ENCODE peak calls at places on chromosomes 11 and 22, in ten cellular contexts. One of them, this sample, is unnamed.

GRCh38 chr22:31394326-31394725 is 5.1 kb upstream of the DRG1 start:
- DNase-seq in stomach: no peak
- DNase-seq in transverse colon: no peak
- DNase-seq in adrenal gland: no peak
- DNase-seq in left lung: no peak
- DNase-seq in left ventricle myocardium inferior: no peak
- DNase-seq in AG10803: peak
- DNase-seq in cardiac muscle cell: no peak
- DNase-seq in upper lobe of right lung: no peak
- DNase-seq in fibroblast of pulmonary artery: no peak
- DNase-seq in this sample: no peak

GRCh38 chr11:8034604-8035224 is 46.3 kb upstream of the TUB start:
- DNase-seq in stomach: no peak
- DNase-seq in transverse colon: no peak
- DNase-seq in adrenal gland: no peak
- DNase-seq in left lung: no peak
- DNase-seq in left ventricle myocardium inferior: no peak
- DNase-seq in AG10803: no peak
- DNase-seq in cardiac muscle cell: no peak
- DNase-seq in upper lobe of right lung: no peak
- DNase-seq in fibroblast of pulmonary artery: no peak
- DNase-seq in this sample: no peak

GRCh38 chr11:76007179-76007578 is 192.2 kb downstream of the UVRAG start:
- DNase-seq in stomach: no peak
- DNase-seq in transverse colon: no peak
- DNase-seq in adrenal gland: no peak
- DNase-seq in left lung: no peak
- DNase-seq in left ventricle myocardium inferior: no peak
- DNase-seq in AG10803: no peak
- DNase-seq in cardiac muscle cell: no peak
- DNase-seq in upper lobe of right lung: no peak
- DNase-seq in fibroblast of pulmonary artery: no peak
- DNase-seq in this sample: no peak

GRCh38 chr11:20042025-20042639 is 118.1 kb downstream of the DBX1 start:
- DNase-seq in stomach: no peak
- DNase-seq in transverse colon: no peak
- DNase-seq in adrenal gland: no peak
- DNase-seq in left lung: no peak
- DNase-seq in left ventricle myocardium inferior: no peak
- DNase-seq in AG10803: no peak
- DNase-seq in cardiac muscle cell: no peak
- DNase-seq in upper lobe of right lung: no peak
- DNase-seq in fibroblast of pulmonary artery: no peak
- DNase-seq in this sample: no peak

GRCh38 chr22:40401532-40401931 is 31.1 kb downstream of the SGSM3 start:
- DNase-seq in stomach: no peak
- DNase-seq in transverse colon: no peak
- DNase-seq in adrenal gland: no peak
- DNase-seq in left lung: peak
- DNase-seq in left ventricle myocardium inferior: no peak
- DNase-seq in AG10803: no peak
- DNase-seq in cardiac muscle cell: no peak
- DNase-seq in upper lobe of right lung: no peak
- DNase-seq in fibroblast of pulmonary artery: no peak
- DNase-seq in this sample: peak

GRCh38 chr11:64796047-64796756 is 6.8 kb downstream of the MAP4K2 start:
- DNase-seq in stomach: no peak
- DNase-seq in transverse colon: no peak
- DNase-seq in adrenal gland: no peak
- DNase-seq in left lung: no peak
- DNase-seq in left ventricle myocardium inferior: no peak
- DNase-seq in AG10803: no peak
- DNase-seq in cardiac muscle cell: no peak
- DNase-seq in upper lobe of right lung: peak
- DNase-seq in fibroblast of pulmonary artery: no peak
- DNase-seq in this sample: peak

GRCh38 chr22:36386351-36386899 is 1.3 kb downstream of the MYH9 start:
- DNase-seq in stomach: no peak
- DNase-seq in transverse colon: peak
- DNase-seq in adrenal gland: peak
- DNase-seq in left lung: peak
- DNase-seq in left ventricle myocardium inferior: no peak
- DNase-seq in AG10803: no peak
- DNase-seq in cardiac muscle cell: no peak
- DNase-seq in upper lobe of right lung: peak
- DNase-seq in fibroblast of pulmonary artery: no peak
- DNase-seq in this sample: peak

GRCh38 chr11:87628161-87628560 is 547.1 kb downstream of the RAB38 start:
- DNase-seq in stomach: no peak
- DNase-seq in transverse colon: no peak
- DNase-seq in adrenal gland: no peak
- DNase-seq in left lung: no peak
- DNase-seq in left ventricle myocardium inferior: no peak
- DNase-seq in AG10803: no peak
- DNase-seq in cardiac muscle cell: no peak
- DNase-seq in upper lobe of right lung: no peak
- DNase-seq in fibroblast of pulmonary artery: no peak
- DNase-seq in this sample: no peak

GRCh38 chr11:57460017-57460755 is at the start of gene RTN4RL2:
- DNase-seq in stomach: no peak
- DNase-seq in transverse colon: no peak
- DNase-seq in adrenal gland: peak
- DNase-seq in left lung: peak
- DNase-seq in left ventricle myocardium inferior: peak
- DNase-seq in AG10803: peak
- DNase-seq in cardiac muscle cell: peak
- DNase-seq in upper lobe of right lung: peak
- DNase-seq in fibroblast of pulmonary artery: peak
- DNase-seq in this sample: peak
- TF ChIP-seq CTCF in stomach: no peak
- TF ChIP-seq CTCF in transverse colon: peak
- TF ChIP-seq CTCF in adrenal gland: no peak
- TF ChIP-seq CTCF in left lung: peak
- TF ChIP-seq CTCF in left ventricle myocardium inferior: peak
- TF ChIP-seq CTCF in AG10803: no peak
- TF ChIP-seq CTCF in cardiac muscle cell: no peak
- TF ChIP-seq CTCF in upper lobe of right lung: no peak
- TF ChIP-seq CTCF in fibroblast of pulmonary artery: peak
- TF ChIP-seq CTCF in this sample: peak

GRCh38 chr22:18067548-18068341 is 10.0 kb upstream of the PEX26 start:
- DNase-seq in stomach: no peak
- DNase-seq in transverse colon: no peak
- DNase-seq in adrenal gland: no peak
- DNase-seq in left lung: no peak
- DNase-seq in left ventricle myocardium inferior: no peak
- DNase-seq in AG10803: peak
- DNase-seq in cardiac muscle cell: no peak
- DNase-seq in upper lobe of right lung: peak
- DNase-seq in fibroblast of pulmonary artery: no peak
- DNase-seq in this sample: no peak

GRCh38 chr22:18064636-18065035 is 13.2 kb upstream of the PEX26 start:
- DNase-seq in stomach: no peak
- DNase-seq in transverse colon: no peak
- DNase-seq in adrenal gland: no peak
- DNase-seq in left lung: no peak
- DNase-seq in left ventricle myocardium inferior: no peak
- DNase-seq in AG10803: no peak
- DNase-seq in cardiac muscle cell: no peak
- DNase-seq in upper lobe of right lung: peak
- DNase-seq in fibroblast of pulmonary artery: no peak
- DNase-seq in this sample: no peak

GRCh38 chr22:18067121-18067520 is 10.7 kb upstream of the PEX26 start:
- DNase-seq in stomach: no peak
- DNase-seq in transverse colon: no peak
- DNase-seq in adrenal gland: no peak
- DNase-seq in left lung: no peak
- DNase-seq in left ventricle myocardium inferior: no peak
- DNase-seq in AG10803: no peak
- DNase-seq in cardiac muscle cell: no peak
- DNase-seq in upper lobe of right lung: no peak
- DNase-seq in fibroblast of pulmonary artery: no peak
- DNase-seq in this sample: no peak

GRCh38 chr22:18065256-18065655 is 12.5 kb upstream of the PEX26 start:
- DNase-seq in stomach: no peak
- DNase-seq in transverse colon: no peak
- DNase-seq in adrenal gland: no peak
- DNase-seq in left lung: no peak
- DNase-seq in left ventricle myocardium inferior: no peak
- DNase-seq in AG10803: no peak
- DNase-seq in cardiac muscle cell: no peak
- DNase-seq in upper lobe of right lung: peak
- DNase-seq in fibroblast of pulmonary artery: no peak
- DNase-seq in this sample: no peak

DNA sequence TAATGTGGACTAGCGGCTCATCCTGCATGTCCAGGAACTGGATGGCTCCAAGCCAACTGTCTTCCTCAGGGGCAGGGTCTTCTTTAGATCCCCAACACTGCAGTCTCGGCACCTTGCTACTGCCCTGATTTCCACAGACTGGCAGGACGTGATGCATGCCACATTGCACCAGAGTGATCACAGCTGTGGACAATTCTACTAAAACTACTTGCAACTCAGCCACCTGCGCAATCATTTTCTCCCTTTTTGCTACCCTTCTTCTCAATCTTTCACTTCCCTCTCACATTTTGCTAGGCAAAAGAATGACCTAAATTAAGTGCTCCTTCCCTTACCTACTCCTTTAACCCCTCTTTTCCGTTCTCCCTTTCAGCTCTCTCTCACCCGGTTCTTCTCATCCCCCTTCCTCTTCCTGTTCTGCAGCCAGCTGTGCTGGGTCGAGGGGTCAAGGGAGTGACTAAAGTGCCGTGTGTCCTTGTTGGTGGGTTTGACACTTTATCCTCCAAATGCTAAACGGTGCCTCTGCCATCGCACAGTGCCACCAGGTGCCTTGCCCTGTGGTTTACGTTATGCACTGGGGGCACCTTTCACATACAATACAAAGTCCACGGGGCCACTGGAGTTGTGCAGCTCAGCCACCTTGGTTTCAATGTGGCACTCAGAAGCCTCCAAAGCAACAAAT is 11.5 kb upstream of the PEX26 start:
- DNase-seq in stomach: no peak
- DNase-seq in transverse colon: peak
- DNase-seq in adrenal gland: no peak
- DNase-seq in left lung: no peak
- DNase-seq in left ventricle myocardium inferior: no peak
- DNase-seq in AG10803: peak
- DNase-seq in cardiac muscle cell: no peak
- DNase-seq in upper lobe of right lung: peak
- DNase-seq in fibroblast of pulmonary artery: no peak
- DNase-seq in this sample: no peak
- H3K4me3 ChIP-seq in stomach: no peak
- H3K4me3 ChIP-seq in transverse colon: no peak
- H3K4me3 ChIP-seq in adrenal gland: no peak
- H3K4me3 ChIP-seq in left lung: no peak
- H3K4me3 ChIP-seq in left ventricle myocardium inferior: no peak
- H3K4me3 ChIP-seq in AG10803: no peak
- H3K4me3 ChIP-seq in cardiac muscle cell: no peak
- H3K4me3 ChIP-seq in upper lobe of right lung: no peak
- H3K4me3 ChIP-seq in fibroblast of pulmonary artery: no peak
- H3K4me3 ChIP-seq in this sample: no peak

GRCh38 chr11:12129227-12129626 is 18.8 kb downstream of the MICAL2 start:
- DNase-seq in stomach: no peak
- DNase-seq in transverse colon: no peak
- DNase-seq in adrenal gland: no peak
- DNase-seq in left lung: no peak
- DNase-seq in left ventricle myocardium inferior: no peak
- DNase-seq in AG10803: no peak
- DNase-seq in cardiac muscle cell: no peak
- DNase-seq in upper lobe of right lung: no peak
- DNase-seq in fibroblast of pulmonary artery: no peak
- DNase-seq in this sample: no peak

GRCh38 chr11:12126352-12127019 is 16.1 kb downstream of the MICAL2 start:
- DNase-seq in stomach: no peak
- DNase-seq in transverse colon: no peak
- DNase-seq in adrenal gland: no peak
- DNase-seq in left lung: peak
- DNase-seq in left ventricle myocardium inferior: no peak
- DNase-seq in AG10803: peak
- DNase-seq in cardiac muscle cell: peak
- DNase-seq in upper lobe of right lung: peak
- DNase-seq in fibroblast of pulmonary artery: peak
- DNase-seq in this sample: peak

GRCh38 chr11:12128191-12128841 is 17.9 kb downstream of the MICAL2 start:
- DNase-seq in stomach: no peak
- DNase-seq in transverse colon: no peak
- DNase-seq in adrenal gland: no peak
- DNase-seq in left lung: no peak
- DNase-seq in left ventricle myocardium inferior: no peak
- DNase-seq in AG10803: no peak
- DNase-seq in cardiac muscle cell: no peak
- DNase-seq in upper lobe of right lung: no peak
- DNase-seq in fibroblast of pulmonary artery: no peak
- DNase-seq in this sample: no peak

GRCh38 chr11:12125609-12126149 is 15.3 kb downstream of the MICAL2 start:
- DNase-seq in stomach: no peak
- DNase-seq in transverse colon: no peak
- DNase-seq in adrenal gland: no peak
- DNase-seq in left lung: no peak
- DNase-seq in left ventricle myocardium inferior: no peak
- DNase-seq in AG10803: no peak
- DNase-seq in cardiac muscle cell: no peak
- DNase-seq in upper lobe of right lung: peak
- DNase-seq in fibroblast of pulmonary artery: no peak
- DNase-seq in this sample: no peak

DNA sequence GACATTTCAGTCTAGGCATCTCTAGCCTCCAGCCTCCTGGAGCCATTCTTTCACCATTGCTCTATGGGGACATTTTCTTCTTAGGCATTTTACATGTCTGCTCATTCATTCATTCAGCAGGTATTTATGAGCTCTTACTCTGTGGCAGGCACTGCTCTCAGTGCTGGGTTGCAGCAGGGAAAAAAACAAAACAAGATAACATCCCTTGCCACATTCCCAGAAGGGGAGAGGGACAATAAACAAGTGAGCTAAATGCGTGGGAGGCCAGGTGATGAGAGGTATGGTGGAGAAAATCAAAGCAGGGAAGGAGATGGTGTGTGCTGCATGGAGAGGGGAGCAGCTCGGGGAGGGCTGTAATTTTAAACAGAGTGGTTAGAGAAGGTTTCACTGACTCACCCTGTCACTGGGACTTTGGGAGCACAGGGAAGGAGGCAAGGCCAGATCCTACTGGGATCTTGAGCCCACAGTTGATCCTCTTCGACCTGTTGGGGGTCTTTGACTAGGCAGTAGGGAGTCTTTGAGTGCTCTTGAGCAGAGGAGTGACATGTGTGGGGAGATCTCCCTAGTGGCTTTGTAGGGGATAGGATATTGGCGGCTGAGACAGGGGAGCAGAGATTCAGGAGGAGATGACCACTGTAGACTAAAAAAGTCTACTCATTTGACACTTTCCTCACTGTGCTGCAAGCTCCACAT is 17.0 kb downstream of the MICAL2 start:
- DNase-seq in stomach: no peak
- DNase-seq in transverse colon: no peak
- DNase-seq in adrenal gland: no peak
- DNase-seq in left lung: no peak
- DNase-seq in left ventricle myocardium inferior: no peak
- DNase-seq in AG10803: no peak
- DNase-seq in cardiac muscle cell: no peak
- DNase-seq in upper lobe of right lung: no peak
- DNase-seq in fibroblast of pulmonary artery: no peak
- DNase-seq in this sample: no peak
- TF ChIP-seq CTCF in stomach: no peak
- TF ChIP-seq CTCF in transverse colon: no peak
- TF ChIP-seq CTCF in adrenal gland: no peak
- TF ChIP-seq CTCF in left lung: no peak
- TF ChIP-seq CTCF in left ventricle myocardium inferior: no peak
- TF ChIP-seq CTCF in AG10803: no peak
- TF ChIP-seq CTCF in cardiac muscle cell: no peak
- TF ChIP-seq CTCF in upper lobe of right lung: no peak
- TF ChIP-seq CTCF in fibroblast of pulmonary artery: no peak
- TF ChIP-seq CTCF in this sample: no peak

DNA sequence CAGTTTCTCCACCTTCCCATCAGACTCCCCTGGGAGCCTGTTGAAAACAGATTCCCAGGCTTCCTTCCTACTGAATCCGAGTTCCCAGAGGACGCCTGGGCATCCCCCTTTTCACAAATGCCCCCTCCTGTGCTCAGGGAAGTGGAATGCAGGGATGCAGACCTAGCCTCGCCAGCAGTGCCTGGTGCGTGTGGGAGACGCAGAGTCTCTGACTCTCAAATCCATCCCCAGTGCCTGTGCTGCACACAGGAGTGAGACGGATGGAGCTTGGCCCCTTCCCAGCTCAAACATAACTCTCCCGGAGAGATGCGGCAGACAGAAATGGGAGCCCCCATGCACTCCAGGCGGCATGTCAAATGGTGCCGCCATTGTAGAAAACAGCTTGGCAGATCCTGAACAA is 62.6 kb downstream of the CTTN start:
- DNase-seq in stomach: no peak
- DNase-seq in transverse colon: no peak
- DNase-seq in adrenal gland: no peak
- DNase-seq in left lung: no peak
- DNase-seq in left ventricle myocardium inferior: no peak
- DNase-seq in AG10803: no peak
- DNase-seq in cardiac muscle cell: no peak
- DNase-seq in upper lobe of right lung: peak
- DNase-seq in fibroblast of pulmonary artery: no peak
- DNase-seq in this sample: no peak
- H3K4me3 ChIP-seq in stomach: no peak
- H3K4me3 ChIP-seq in transverse colon: no peak
- H3K4me3 ChIP-seq in adrenal gland: no peak
- H3K4me3 ChIP-seq in left lung: no peak
- H3K4me3 ChIP-seq in left ventricle myocardium inferior: no peak
- H3K4me3 ChIP-seq in AG10803: no peak
- H3K4me3 ChIP-seq in cardiac muscle cell: no peak
- H3K4me3 ChIP-seq in upper lobe of right lung: no peak
- H3K4me3 ChIP-seq in fibroblast of pulmonary artery: no peak
- H3K4me3 ChIP-seq in this sample: no peak

This sample was measured in lower lobe of right lung.